ENCODE peak calls at places on chromosomes 7 and 10, in seven cellular contexts. T is H1, H is SK-N-SH, Z is HCT116, P is GM12878, I is K562, Y is HepG2. G is an unnamed sample.
A peak's percentile ranks its signal among the peaks of the same experiment; 100 is the strongest.

GRCh38 chr10:122510736-122511135 is 49.4 kb downstream of the HTRA1 start:
- DNase-seq in T (no peak), H (no peak), Z (no peak), P (no peak), I (no peak), Y (no peak), G (no peak)

GRCh38 chr10:69358148-69358795 is 58.4 kb downstream of the TACR2 start:
- DNase-seq in T (no peak), H (no peak), Z (no peak), P (no peak), I (no peak), Y (no peak), G (no peak)

GRCh38 chr7:45136106-45137060 is 21.2 kb upstream of the RAMP3 start:
- DNase-seq in T (no peak), H (peak; percentile 86), Z (peak; percentile 66), P (peak; percentile 41), I (peak; percentile 86), Y (peak; percentile 67), G (peak; percentile 84)

GRCh38 chr7:117250801-117251200 is 72.1 kb downstream of the WNT2 start:
- DNase-seq in T (no peak), H (no peak), Z (no peak), P (no peak), I (no peak), Y (no peak), G (no peak)

GRCh38 chr10:124417846-124418725 is 637 bp downstream of the OAT start:
- DNase-seq in T (no peak), H (peak; percentile 83), Z (no peak), P (no peak), I (peak; percentile 60), Y (peak; percentile 16), G (no peak)

GRCh38 chr10:29480281-29480954 is 154.4 kb downstream of the SVIL start:
- DNase-seq in T (no peak), H (no peak), Z (no peak), P (no peak), I (no peak), Y (no peak), G (no peak)

GRCh38 chr7:35418716-35419425 is 165.0 kb upstream of the TBX20 start:
- DNase-seq in T (no peak), H (peak; percentile 64), Z (no peak), P (no peak), I (no peak), Y (no peak), G (no peak)

GRCh38 chr10:42950606-42951485 is 126.0 kb upstream of the RET start:
- DNase-seq in T (no peak), H (no peak), Z (no peak), P (no peak), I (no peak), Y (no peak), G (no peak)

GRCh38 chr10:57964371-57964770 is 303.3 kb downstream of the IPMK start:
- DNase-seq in T (no peak), H (no peak), Z (no peak), P (no peak), I (no peak), Y (no peak), G (peak; percentile 47)

GRCh38 chr10:30111340-30111980 is 52.1 kb upstream of the JCAD start:
- DNase-seq in T (no peak), H (no peak), Z (no peak), P (no peak), I (no peak), Y (no peak), G (no peak)

GRCh38 chr10:30151581-30152389 is 92.4 kb upstream of the JCAD start:
- DNase-seq in T (peak; percentile 2), H (peak; percentile 18), Z (peak; percentile 36), P (no peak), I (peak; percentile 87), Y (no peak), G (no peak)

GRCh38 chr7:90298145-90299038 is 22.7 kb downstream of the FAM237B start:
- DNase-seq in T (no peak), H (peak; percentile 30), Z (peak; percentile 29), P (no peak), I (peak; percentile 50), Y (peak; percentile 54), G (no peak)

GRCh38 chr10:10235003-10235402 is 782.7 kb upstream of the CELF2 start:
- DNase-seq in T (no peak), H (no peak), Z (no peak), P (no peak), I (no peak), Y (no peak), G (no peak)

GRCh38 chr10:42952931-42953683 is 123.8 kb upstream of the RET start:
- DNase-seq in T (no peak), H (no peak), Z (no peak), P (no peak), I (no peak), Y (no peak), G (no peak)

GRCh38 chr10:87671416-87671815 is 11.7 kb downstream of the PAPSS2 start:
- DNase-seq in T (no peak), H (no peak), Z (no peak), P (no peak), I (no peak), Y (no peak), G (no peak)

GRCh38 chr7:44750921-44751571 is 2.4 kb downstream of the ZMIZ2 start:
- DNase-seq in T (no peak), H (no peak), Z (no peak), P (peak; percentile 81), I (peak; percentile 45), Y (no peak), G (no peak)

GRCh38 chr7:123570390-123571182 is 13.0 kb upstream of the NDUFA5 start:
- DNase-seq in T (no peak), H (no peak), Z (no peak), P (no peak), I (peak; percentile 39), Y (no peak), G (no peak)

DNA sequence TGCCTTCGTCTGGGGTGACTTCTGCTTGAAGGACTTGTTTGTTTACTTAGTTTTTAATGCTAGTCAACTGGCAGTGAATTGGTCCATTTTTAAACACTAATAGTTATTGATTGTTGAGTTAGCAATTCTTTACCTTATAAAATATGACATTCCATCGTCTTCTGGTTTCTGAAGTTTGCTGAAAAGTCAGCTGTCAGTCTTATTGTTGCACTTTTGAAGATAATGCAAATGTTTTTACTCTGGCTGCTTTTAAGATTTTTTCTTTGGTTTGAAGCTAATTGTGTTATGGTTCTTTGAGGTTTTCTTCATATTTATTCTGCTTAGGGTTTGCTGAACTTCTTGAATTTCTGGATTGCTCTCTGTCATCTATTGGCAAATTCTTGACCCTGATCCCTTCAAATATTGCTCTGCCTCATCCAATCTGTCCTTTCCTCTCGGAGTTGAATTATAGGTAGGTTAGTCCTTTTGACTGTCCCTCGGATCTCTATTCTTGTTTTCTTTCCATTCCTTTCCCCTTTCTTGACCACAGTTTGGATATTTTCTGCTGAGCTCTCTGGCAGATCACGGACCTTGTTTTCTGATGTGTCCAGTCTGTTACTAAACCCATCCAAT is 24.2 kb downstream of the MGMT start:
- DNase-seq in T (no peak), H (no peak), Z (peak; percentile 24), P (no peak), I (no peak), Y (no peak), G (peak; percentile 30)
- TF ChIP-seq JUND in T (no peak), H (no peak), Z (no peak), P (no peak), I (no peak), Y (no peak), G (no peak)

GRCh38 chr7:24336461-24336860 is 52.5 kb downstream of the NPY start:
- DNase-seq in T (no peak), H (no peak), Z (peak; percentile 13), P (no peak), I (no peak), Y (peak; percentile 5), G (no peak)
- TF ChIP-seq JUND in T (no peak), H (no peak), Z (no peak), P (no peak), I (no peak), Y (no peak), G (no peak)

DNA sequence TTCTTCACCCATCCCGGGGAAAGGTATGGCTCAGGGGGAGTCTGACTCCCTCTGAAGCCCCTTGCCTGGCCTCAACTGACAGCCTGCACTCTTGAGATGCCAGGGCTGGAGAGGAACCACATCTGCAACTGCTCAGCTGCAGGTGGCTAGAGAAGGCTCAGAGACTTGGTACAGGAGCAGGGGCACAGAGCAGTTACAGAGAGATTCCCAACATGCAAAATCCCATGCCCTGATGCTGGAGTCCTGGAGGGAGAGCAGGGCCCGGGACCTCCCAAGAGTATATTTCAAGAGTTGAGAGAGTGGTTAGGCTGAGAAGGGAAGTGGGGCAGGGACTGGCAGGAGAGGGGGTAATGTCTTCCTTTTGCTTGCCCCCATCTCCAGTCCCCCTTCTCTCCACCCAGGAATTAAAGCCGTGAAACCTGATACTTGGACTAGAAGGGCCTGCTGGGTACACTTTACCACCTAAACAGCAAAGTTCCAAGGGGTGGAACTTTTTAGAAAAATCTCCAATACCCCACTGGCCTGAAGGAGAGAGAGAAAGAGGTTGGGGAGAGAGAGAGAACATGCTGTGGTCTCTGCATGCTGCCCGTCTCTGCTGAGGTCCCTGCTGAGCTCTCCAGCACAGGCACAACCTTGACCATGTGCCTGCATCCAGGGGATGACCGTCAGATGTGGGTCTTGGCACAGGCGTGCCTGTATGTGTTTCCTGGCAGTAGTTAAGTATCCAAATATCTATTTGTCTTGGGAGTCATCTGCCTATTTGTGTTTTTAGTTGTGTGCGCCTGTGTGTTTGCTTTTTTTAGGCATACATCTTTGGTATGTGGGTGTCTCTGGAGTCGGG is 2.1 kb upstream of the UNC5B start:
- DNase-seq in T (no peak), H (no peak), Z (no peak), P (no peak), I (no peak), Y (no peak), G (no peak)
- TF ChIP-seq JUND in T (no peak), H (no peak), Z (no peak), P (no peak), I (no peak), Y (no peak), G (no peak)

DNA sequence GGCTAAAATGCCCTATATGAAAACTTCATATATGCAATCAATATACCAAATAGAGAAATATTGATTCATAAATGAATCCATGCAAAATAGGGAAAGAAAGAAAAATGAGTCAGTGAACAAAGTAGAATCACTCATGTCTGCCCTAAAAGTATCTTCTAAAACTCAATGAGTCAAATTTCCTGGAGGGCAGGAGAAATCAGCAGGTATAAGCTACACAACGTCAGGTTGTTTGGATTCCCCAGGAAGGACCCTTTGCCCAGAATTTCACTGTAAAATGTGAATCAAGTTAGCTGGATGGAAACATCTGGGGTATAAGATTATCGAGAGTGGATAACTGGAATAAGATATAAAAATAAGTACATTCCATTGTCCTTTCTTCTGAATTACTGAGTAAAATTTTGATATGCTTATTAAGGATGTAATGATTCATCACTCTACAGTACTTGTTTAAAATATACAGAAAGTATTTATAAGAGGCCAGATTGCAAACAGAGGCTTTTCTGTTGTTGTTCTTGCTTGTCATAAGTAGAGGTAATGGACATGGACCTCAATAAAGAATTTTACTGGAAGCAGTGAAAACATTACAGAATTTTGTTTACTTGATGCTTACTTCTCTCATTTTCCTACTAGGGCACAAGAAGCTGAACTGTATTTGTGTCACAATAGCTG is 99.0 kb downstream of the AGMO start:
- DNase-seq in T (no peak), H (no peak), Z (no peak), P (no peak), I (no peak), Y (no peak), G (no peak)
- TF ChIP-seq JUND in T (no peak), H (no peak), Z (no peak), P (no peak), I (no peak), Y (no peak), G (no peak)